ENCODE peak calls at places on chromosomes 12 and 14, in five cellular contexts. One of them, this sample, is unnamed.

GRCh38 chr14:93984987-93985410 is 8.6 kb upstream of the ASB2 start:
- DNase-seq in uterus: peak; percentile 51
- DNase-seq in dorsolateral prefrontal cortex: peak; percentile 57
- DNase-seq in NCI-H460: peak; percentile 23
- DNase-seq in neuronal stem cell: peak; percentile 9
- DNase-seq in this sample: no peak

GRCh38 chr12:89859513-89860220 is 151.0 kb upstream of the ATP2B1 start:
- DNase-seq in uterus: no peak
- DNase-seq in dorsolateral prefrontal cortex: no peak
- DNase-seq in NCI-H460: no peak
- DNase-seq in neuronal stem cell: no peak
- DNase-seq in this sample: no peak

GRCh38 chr12:45468751-45469615 is 253.1 kb downstream of the ANO6 start:
- DNase-seq in uterus: no peak
- DNase-seq in dorsolateral prefrontal cortex: no peak
- DNase-seq in NCI-H460: no peak
- DNase-seq in neuronal stem cell: no peak
- DNase-seq in this sample: no peak

GRCh38 chr12:75390156-75390898 is 562 bp upstream of the GLIPR1L2 start:
- DNase-seq in uterus: no peak
- DNase-seq in dorsolateral prefrontal cortex: no peak
- DNase-seq in NCI-H460: no peak
- DNase-seq in neuronal stem cell: no peak
- DNase-seq in this sample: no peak

GRCh38 chr12:15788266-15789214 is 648 bp downstream of the EPS8 start:
- DNase-seq in uterus: peak; percentile 37
- DNase-seq in dorsolateral prefrontal cortex: peak; percentile 22
- DNase-seq in NCI-H460: peak; percentile 7
- DNase-seq in neuronal stem cell: peak; percentile 14
- DNase-seq in this sample: no peak

GRCh38 chr14:105505101-105505500 is 14.1 kb downstream of the TEDC1 start:
- DNase-seq in uterus: no peak
- DNase-seq in dorsolateral prefrontal cortex: no peak
- DNase-seq in NCI-H460: no peak
- DNase-seq in neuronal stem cell: no peak
- DNase-seq in this sample: no peak

GRCh38 chr12:103012884-103013283 is 55.4 kb downstream of the ASCL1 start:
- DNase-seq in uterus: no peak
- DNase-seq in dorsolateral prefrontal cortex: peak; percentile 29
- DNase-seq in NCI-H460: no peak
- DNase-seq in neuronal stem cell: peak; percentile 74
- DNase-seq in this sample: no peak

GRCh38 chr14:37870170-37870569 is 274.7 kb downstream of the TTC6 start:
- DNase-seq in uterus: no peak
- DNase-seq in dorsolateral prefrontal cortex: no peak
- DNase-seq in NCI-H460: no peak
- DNase-seq in neuronal stem cell: no peak
- DNase-seq in this sample: no peak

GRCh38 chr12:94988471-94988870 is 15.0 kb downstream of the NDUFA12 start:
- DNase-seq in uterus: no peak
- DNase-seq in dorsolateral prefrontal cortex: no peak
- DNase-seq in NCI-H460: no peak
- DNase-seq in neuronal stem cell: no peak
- DNase-seq in this sample: no peak

GRCh38 chr14:35402323-35403084 is 2.0 kb downstream of the NFKBIA start:
- DNase-seq in uterus: no peak
- DNase-seq in dorsolateral prefrontal cortex: no peak
- DNase-seq in NCI-H460: no peak
- DNase-seq in neuronal stem cell: no peak
- DNase-seq in this sample: no peak

GRCh38 chr14:60204104-60204842 is 39.1 kb upstream of the DHRS7 start:
- DNase-seq in uterus: no peak
- DNase-seq in dorsolateral prefrontal cortex: no peak
- DNase-seq in NCI-H460: no peak
- DNase-seq in neuronal stem cell: no peak
- DNase-seq in this sample: no peak

GRCh38 chr12:95859344-95859816 is 628 bp downstream of the SNRPF start:
- DNase-seq in uterus: no peak
- DNase-seq in dorsolateral prefrontal cortex: no peak
- DNase-seq in NCI-H460: no peak
- DNase-seq in neuronal stem cell: peak; percentile 12
- DNase-seq in this sample: no peak

GRCh38 chr14:56057071-56057865 is 60.9 kb upstream of the PELI2 start:
- DNase-seq in uterus: no peak
- DNase-seq in dorsolateral prefrontal cortex: no peak
- DNase-seq in NCI-H460: no peak
- DNase-seq in neuronal stem cell: peak; percentile 44
- DNase-seq in this sample: no peak

GRCh38 chr12:69985656-69986055 is 160.6 kb downstream of the MYRFL start:
- DNase-seq in uterus: no peak
- DNase-seq in dorsolateral prefrontal cortex: no peak
- DNase-seq in NCI-H460: peak; percentile 16
- DNase-seq in neuronal stem cell: no peak
- DNase-seq in this sample: no peak

GRCh38 chr12:110338754-110339153 is 57.7 kb downstream of the ATP2A2 start:
- DNase-seq in uterus: no peak
- DNase-seq in dorsolateral prefrontal cortex: no peak
- DNase-seq in NCI-H460: no peak
- DNase-seq in neuronal stem cell: no peak
- DNase-seq in this sample: no peak

GRCh38 chr14:31024577-31025334 is 693 bp upstream of the AP4S1 start:
- DNase-seq in uterus: no peak
- DNase-seq in dorsolateral prefrontal cortex: no peak
- DNase-seq in NCI-H460: no peak
- DNase-seq in neuronal stem cell: no peak
- DNase-seq in this sample: no peak

GRCh38 chr14:100988411-100988900 is 84.9 kb upstream of the RTL1 start:
- DNase-seq in uterus: no peak
- DNase-seq in dorsolateral prefrontal cortex: no peak
- DNase-seq in NCI-H460: no peak
- DNase-seq in neuronal stem cell: no peak
- DNase-seq in this sample: no peak

GRCh38 chr12:8612629-8613028 is at the start of gene AICDA:
- DNase-seq in uterus: no peak
- DNase-seq in dorsolateral prefrontal cortex: no peak
- DNase-seq in NCI-H460: no peak
- DNase-seq in neuronal stem cell: no peak
- DNase-seq in this sample: no peak

GRCh38 chr14:60161176-60162107 is 3.8 kb downstream of the DHRS7 start:
- DNase-seq in uterus: no peak
- DNase-seq in dorsolateral prefrontal cortex: no peak
- DNase-seq in NCI-H460: no peak
- DNase-seq in neuronal stem cell: no peak
- DNase-seq in this sample: peak; percentile 71

GRCh38 chr12:27493260-27493935 is 30.6 kb upstream of the PPFIBP1 start:
- DNase-seq in uterus: no peak
- DNase-seq in dorsolateral prefrontal cortex: no peak
- DNase-seq in NCI-H460: no peak
- DNase-seq in neuronal stem cell: no peak
- DNase-seq in this sample: no peak

GRCh38 chr14:75428230-75429104 is 645 bp downstream of the JDP2 start:
- DNase-seq in uterus: peak; percentile 55
- DNase-seq in dorsolateral prefrontal cortex: peak; percentile 45
- DNase-seq in NCI-H460: no peak
- DNase-seq in neuronal stem cell: no peak
- DNase-seq in this sample: no peak

GRCh38 chr14:85415015-85415712 is 114.8 kb upstream of the FLRT2 start:
- DNase-seq in uterus: peak; percentile 47
- DNase-seq in dorsolateral prefrontal cortex: no peak
- DNase-seq in NCI-H460: peak; percentile 97
- DNase-seq in neuronal stem cell: no peak
- DNase-seq in this sample: peak; percentile 75

GRCh38 chr14:101133068-101133467 is 229.5 kb upstream of the RTL1 start:
- DNase-seq in uterus: no peak
- DNase-seq in dorsolateral prefrontal cortex: no peak
- DNase-seq in NCI-H460: no peak
- DNase-seq in neuronal stem cell: no peak
- DNase-seq in this sample: no peak

GRCh38 chr12:131692431-131692830 is 18.5 kb upstream of the SFSWAP start:
- DNase-seq in uterus: no peak
- DNase-seq in dorsolateral prefrontal cortex: no peak
- DNase-seq in NCI-H460: no peak
- DNase-seq in neuronal stem cell: no peak
- DNase-seq in this sample: no peak

GRCh38 chr12:76820888-76821482 is 57.1 kb downstream of the ZDHHC17 start:
- DNase-seq in uterus: no peak
- DNase-seq in dorsolateral prefrontal cortex: no peak
- DNase-seq in NCI-H460: peak; percentile 19
- DNase-seq in neuronal stem cell: peak; percentile 5
- DNase-seq in this sample: no peak

GRCh38 chr12:117845271-117845904 is 123.4 kb downstream of the KSR2 start:
- DNase-seq in uterus: no peak
- DNase-seq in dorsolateral prefrontal cortex: no peak
- DNase-seq in NCI-H460: no peak
- DNase-seq in neuronal stem cell: no peak
- DNase-seq in this sample: no peak

GRCh38 chr14:22400590-22401259 is 188.3 kb downstream of the DAD1 start:
- DNase-seq in uterus: no peak
- DNase-seq in dorsolateral prefrontal cortex: no peak
- DNase-seq in NCI-H460: no peak
- DNase-seq in neuronal stem cell: no peak
- DNase-seq in this sample: no peak

GRCh38 chr12:22874151-22874550 is 249.2 kb downstream of the ETNK1 start:
- DNase-seq in uterus: no peak
- DNase-seq in dorsolateral prefrontal cortex: no peak
- DNase-seq in NCI-H460: no peak
- DNase-seq in neuronal stem cell: no peak
- DNase-seq in this sample: no peak

GRCh38 chr12:48296586-48297396 is 53.9 kb downstream of the ZNF641 start:
- DNase-seq in uterus: peak; percentile 69
- DNase-seq in dorsolateral prefrontal cortex: peak; percentile 76
- DNase-seq in NCI-H460: peak; percentile 76
- DNase-seq in neuronal stem cell: peak; percentile 66
- DNase-seq in this sample: peak; percentile 86